ENCODE peak calls at places on chromosomes 4 and X, in four cellular contexts. Q, D, I and O are unnamed samples.

GRCh38 chr4:82842593-82842992 is 44.0 kb upstream of the SCD5 start:
- DNase-seq in I (peak; percentile 13), Q (no peak), D (peak; percentile 17), O (no peak)

GRCh38 chr4:55378617-55379467 is 16.9 kb upstream of the TMEM165 start:
- DNase-seq in D (no peak), Q (no peak), I (no peak), O (no peak)

GRCh38 chr4:3773552-3774001 is 7.4 kb downstream of the ADRA2C start:
- DNase-seq in Q (no peak), D (no peak), I (peak; percentile 44), O (no peak)

GRCh38 chr4:17534705-17535104 is 19.7 kb downstream of the CLRN2 start:
- DNase-seq in D (no peak), I (no peak), Q (no peak), O (no peak)

GRCh38 chr4:1122501-1122900 is 9.1 kb upstream of the RNF212 start:
- DNase-seq in I (no peak), D (no peak), Q (no peak), O (no peak)

GRCh38 chrX:103175944-103176753 is 38.8 kb upstream of the BEX4 start:
- DNase-seq in Q (peak; percentile 60), D (peak; percentile 53), I (peak; percentile 11), O (no peak)

GRCh38 chr4:137253949-137254348 is 278.3 kb downstream of the PCDH18 start:
- DNase-seq in D (no peak), I (no peak), Q (no peak), O (no peak)

GRCh38 chrX:130111220-130111934 is 1.1 kb upstream of the ELF4 start:
- DNase-seq in I (no peak), Q (no peak), D (no peak), O (no peak)

GRCh38 chrX:53249387-53250042 is 24.5 kb upstream of the KDM5C start:
- DNase-seq in I (no peak), D (no peak), Q (no peak), O (no peak)

GRCh38 chrX:75086731-75087195 is 69.3 kb downstream of the ABCB7 start:
- DNase-seq in I (no peak), Q (no peak), D (no peak), O (no peak)

GRCh38 chr4:123256901-123257300 is 139.7 kb upstream of the SPRY1 start:
- DNase-seq in Q (no peak), D (no peak), I (no peak), O (no peak)

GRCh38 chr4:128570380-128570779 is 239.1 kb upstream of the JADE1 start:
- DNase-seq in I (no peak), D (no peak), Q (no peak), O (no peak)

GRCh38 chrX:109624022-109624421 is 950 bp downstream of the KCNE5 start:
- DNase-seq in D (no peak), Q (no peak), I (no peak), O (no peak)

GRCh38 chrX:66074920-66075879 is 35.3 kb upstream of the VSIG4 start:
- DNase-seq in Q (no peak), D (no peak), I (no peak), O (peak; percentile 17)

GRCh38 chr4:4837316-4837715 is 22.1 kb upstream of the MSX1 start:
- DNase-seq in D (no peak), Q (no peak), I (no peak), O (no peak)

GRCh38 chrX:154481195-154481594 is 2.1 kb upstream of the LAGE3 start:
- DNase-seq in D (no peak), Q (no peak), I (no peak), O (no peak)

GRCh38 chrX:14496674-14497073 is 32.7 kb upstream of the GLRA2 start:
- DNase-seq in D (no peak), I (no peak), Q (no peak), O (no peak)

GRCh38 chr4:126731062-126731461 is 901.7 kb upstream of the INTU start:
- DNase-seq in Q (no peak), I (no peak), D (no peak), O (no peak)

GRCh38 chr4:59503731-59504130 is 1696.4 kb upstream of the ADGRL3 start:
- DNase-seq in D (no peak), Q (no peak), I (no peak), O (no peak)

GRCh38 chr4:89899157-89899556 is 4.5 kb downstream of the MMRN1 start:
- DNase-seq in D (no peak), Q (no peak), I (no peak), O (no peak)

GRCh38 chr4:143768007-143768591 is 67.6 kb upstream of the FREM3 start:
- DNase-seq in D (no peak), Q (no peak), I (no peak), O (no peak)

GRCh38 chr4:137226900-137227299 is 305.4 kb downstream of the PCDH18 start:
- DNase-seq in D (no peak), Q (no peak), I (no peak), O (no peak)

GRCh38 chr4:70533791-70534190 is 15.4 kb downstream of the AMTN start:
- DNase-seq in Q (no peak), I (no peak), D (no peak), O (no peak)

GRCh38 chrX:85903692-85904471 is 143.5 kb downstream of the CHM start:
- DNase-seq in D (no peak), I (no peak), Q (no peak), O (no peak)

GRCh38 chrX:70088281-70088680 is 26.0 kb downstream of the OTUD6A start:
- DNase-seq in D (no peak), I (no peak), Q (no peak), O (no peak)

GRCh38 chr4:337932-338758 is 531 bp downstream of the ZNF141 start:
- DNase-seq in Q (peak; percentile 13), I (no peak), D (no peak), O (no peak)

GRCh38 chr4:15451866-15452765 is 17.6 kb upstream of the CC2D2A start:
- DNase-seq in I (no peak), D (no peak), Q (no peak), O (no peak)

GRCh38 chrX:153405426-153405825 is 4.3 kb upstream of the PNMA6E start:
- DNase-seq in D (no peak), Q (no peak), I (no peak), O (no peak)

GRCh38 chrX:46184749-46185148 is 360.5 kb downstream of the ZNF674 start:
- DNase-seq in Q (no peak), I (no peak), D (no peak), O (no peak)

GRCh38 chr4:171186700-171187099 is 626.5 kb upstream of the GALNTL6 start:
- DNase-seq in I (no peak), D (no peak), Q (peak; percentile 27), O (no peak)

GRCh38 chr4:81493895-81494490 is 22.3 kb upstream of the RASGEF1B start:
- DNase-seq in Q (no peak), D (no peak), I (no peak), O (no peak)

GRCh38 chrX:13487731-13488505 is 81.5 kb upstream of the EGFL6 start:
- DNase-seq in I (peak; percentile 10), D (peak; percentile 12), Q (peak; percentile 9), O (peak; percentile 72)

GRCh38 chr4:186781032-186781917 is 57.6 kb upstream of the FAT1 start:
- DNase-seq in I (peak; percentile 93), D (no peak), Q (no peak), O (no peak)

GRCh38 chr4:180810581-180810980 is 1432.6 kb upstream of the TENM3 start:
- DNase-seq in Q (no peak), D (no peak), I (no peak), O (no peak)

GRCh38 chrX:41935827-41936226 is 12.5 kb upstream of the CASK start:
- DNase-seq in D (no peak), I (no peak), Q (no peak), O (no peak)

GRCh38 chrX:100647095-100647494 is 3.1 kb downstream of the SRPX2 start:
- DNase-seq in I (no peak), D (no peak), Q (no peak), O (no peak)

GRCh38 chr4:150297861-150298474 is 219.7 kb downstream of the DCLK2 start:
- DNase-seq in Q (peak; percentile 40), D (peak; percentile 25), I (peak; percentile 41), O (peak; percentile 8)

DNA sequence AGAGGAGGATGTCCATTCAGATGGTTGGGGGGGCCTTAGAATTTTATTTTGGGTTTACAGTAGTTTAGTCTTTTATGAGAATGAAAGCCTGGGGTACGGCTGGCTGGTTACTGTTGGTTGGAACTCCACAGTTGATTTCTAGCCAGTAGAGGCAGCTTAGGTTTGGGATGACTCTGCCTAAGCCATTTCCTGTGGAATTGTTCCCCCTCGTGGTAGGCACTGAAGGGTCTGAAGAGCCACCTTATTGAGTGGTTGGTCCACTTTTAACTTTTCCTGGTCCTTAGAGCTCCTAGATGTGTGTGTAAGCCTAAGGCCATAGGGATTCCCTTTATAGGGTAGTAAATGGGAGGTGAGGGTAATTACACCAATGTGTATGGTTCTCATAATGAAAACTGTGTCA is 19.7 kb downstream of the SPIN3 start:
- DNase-seq in Q (no peak), D (no peak), I (no peak), O (no peak)
- TF ChIP-seq NR2C2 in Q (no peak), D (no peak), I (no peak), O (no peak)

GRCh38 chr4:158777423-158777822 is 8.6 kb downstream of the FNIP2 start:
- DNase-seq in D (no peak), I (peak; percentile 45), Q (no peak), O (no peak)

GRCh38 chr4:158778065-158778711 is 9.4 kb downstream of the FNIP2 start:
- DNase-seq in I (no peak), Q (no peak), D (no peak), O (peak; percentile 60)

GRCh38 chr4:158771776-158772175 is 3.0 kb downstream of the FNIP2 start:
- DNase-seq in D (no peak), Q (no peak), I (no peak), O (no peak)

GRCh38 chr4:158776106-158776505 is 7.3 kb downstream of the FNIP2 start:
- DNase-seq in D (no peak), I (no peak), Q (no peak), O (no peak)

DNA sequence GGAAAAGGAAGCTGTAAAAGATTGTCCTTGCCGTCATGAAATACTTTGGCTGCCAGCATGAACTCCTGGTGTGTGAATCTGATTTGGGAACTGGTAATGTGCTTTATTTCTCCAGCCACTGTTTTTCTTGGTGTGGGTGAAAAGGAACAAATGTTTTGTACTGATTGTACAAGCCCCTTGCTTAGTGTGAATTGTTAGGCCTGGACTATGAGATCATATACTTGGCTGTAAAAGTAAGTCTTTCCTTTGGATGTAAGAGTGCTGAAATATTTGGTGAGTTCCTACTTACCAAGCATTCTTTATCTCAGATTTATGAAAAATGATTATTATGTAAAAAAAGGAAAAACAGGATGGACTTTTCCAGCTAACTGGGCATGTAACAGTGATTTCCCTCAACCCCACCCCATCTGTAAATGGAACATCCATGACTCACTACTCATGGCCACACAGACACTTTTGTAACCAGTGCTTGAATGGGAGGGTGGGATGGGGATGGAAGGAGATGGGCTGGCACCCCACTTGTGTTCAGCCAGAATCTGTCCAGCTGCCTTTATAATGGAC is 6.3 kb downstream of the FNIP2 start:
- DNase-seq in I (no peak), D (no peak), Q (no peak), O (no peak)
- TF ChIP-seq NR2C2 in I (no peak), D (no peak), Q (no peak), O (no peak)

GRCh38 chr4:106032851-106033286 is 137.6 kb downstream of the NPNT start:
- DNase-seq in Q (no peak), D (no peak), I (peak; percentile 37), O (no peak)
- TF ChIP-seq NR2C2 in Q (no peak), D (no peak), I (no peak), O (no peak)

DNA sequence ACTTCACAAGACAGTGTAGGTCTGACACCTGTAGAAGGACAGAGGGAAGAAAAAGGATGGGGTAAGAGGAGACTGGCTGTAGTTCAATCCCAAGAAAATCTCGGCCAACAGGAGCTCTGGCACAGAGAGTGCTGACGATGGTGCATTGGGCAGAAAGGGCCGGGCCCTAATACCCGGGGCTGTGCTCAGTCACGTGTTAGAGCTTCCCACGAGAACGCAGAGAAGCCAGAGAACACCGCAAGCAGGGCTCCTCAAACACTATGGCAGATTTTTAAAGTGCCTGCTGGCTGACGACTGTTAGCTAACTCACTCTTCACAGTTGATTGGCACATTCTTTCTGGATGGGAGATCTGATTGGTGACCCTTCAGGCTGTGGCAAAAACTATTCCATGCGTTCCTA is 35.5 kb downstream of the EREG start:
- DNase-seq in D (no peak), I (no peak), Q (no peak), O (no peak)
- TF ChIP-seq NR2C2 in D (no peak), I (no peak), Q (no peak), O (no peak)